ENCODE peak calls at places on chromosomes 2 and 18, in nine cellular contexts. Z is colonic mucosa, H is lower lobe of right lung, S is Peyer's patch, N is left ventricle myocardium inferior, W is tibial artery, X is RWPE1, D is iPS DF 6.9, M is mesenchymal stem cell. Q is an unnamed sample.

GRCh38 chr2:201149064-201149820 is 33.3 kb downstream of the CFLAR start:
- DNase-seq in H (no peak), N (no peak), D (no peak), X (peak; percentile 80), S (no peak), M (peak; percentile 91), Z (peak; percentile 49), W (no peak), Q (no peak)

GRCh38 chr2:71276311-71277158 is 49.6 kb upstream of the PAIP2B start:
- DNase-seq in M (peak; percentile 69), S (peak; percentile 92), D (peak; percentile 88), W (peak; percentile 82), N (peak; percentile 93), H (peak; percentile 90), X (peak; percentile 95), Z (peak; percentile 91), Q (peak; percentile 15)

GRCh38 chr2:26652361-26653041 is 11.3 kb upstream of the CIB4 start:
- DNase-seq in H (no peak), X (no peak), M (peak; percentile 95), D (no peak), Z (peak; percentile 26), N (no peak), S (no peak), W (no peak), Q (peak; percentile 6)

GRCh38 chr2:4895376-4895775 is 796.8 kb upstream of the SOX11 start:
- DNase-seq in S (no peak), N (no peak), Z (no peak), M (no peak), W (no peak), D (no peak), X (no peak), H (no peak), Q (no peak)

GRCh38 chr18:49340446-49340845 is 120.0 kb downstream of the DYM start:
- DNase-seq in H (no peak), X (no peak), D (no peak), M (peak; percentile 11), W (no peak), N (no peak), S (no peak), Z (no peak), Q (no peak)

GRCh38 chr18:39751926-39752325 is 2186.3 kb upstream of the CELF4 start:
- DNase-seq in S (no peak), W (no peak), H (no peak), D (no peak), N (no peak), M (no peak), Z (no peak), X (no peak), Q (no peak)

GRCh38 chr2:10547011-10547410 is 98.9 kb upstream of the ODC1 start:
- DNase-seq in H (no peak), Z (no peak), X (peak; percentile 26), W (no peak), D (no peak), S (no peak), M (no peak), N (no peak), Q (no peak)

GRCh38 chr2:66437601-66438497 is 2.9 kb downstream of the MEIS1 start:
- DNase-seq in Z (no peak), N (peak; percentile 33), H (no peak), X (peak; percentile 32), W (no peak), M (peak; percentile 58), D (no peak), S (peak; percentile 47), Q (no peak)

GRCh38 chr2:239006886-239007285 is 159.0 kb downstream of the TWIST2 start:
- DNase-seq in Z (no peak), X (peak; percentile 77), W (no peak), M (no peak), H (no peak), D (no peak), N (no peak), S (no peak), Q (no peak)

DNA sequence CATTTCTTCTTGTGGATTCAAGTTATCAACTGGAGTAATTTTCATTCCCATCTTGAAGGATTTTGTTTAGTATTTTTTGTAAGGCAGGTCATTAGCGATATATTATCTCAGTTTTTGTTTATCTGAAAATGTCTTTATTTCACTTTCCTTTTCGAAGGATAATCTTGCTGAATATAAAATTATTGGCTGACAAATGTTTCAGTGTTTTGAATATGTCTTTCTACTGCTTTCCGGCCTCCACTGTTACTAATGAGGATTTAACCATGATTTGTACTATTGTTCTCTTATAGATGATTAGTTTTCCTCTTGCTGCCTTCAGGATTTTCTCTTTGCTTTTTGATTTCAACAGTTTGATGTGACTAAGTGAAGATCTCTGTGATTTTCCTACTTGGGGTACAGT is 58.3 kb upstream of the ZNF396 start:
- DNase-seq in W (no peak), N (no peak), S (no peak), M (no peak), D (no peak), H (no peak), X (no peak), Z (no peak), Q (no peak)
- H3K27ac ChIP-seq in W (no peak overlapping the region), N (no peak overlapping the region), S (no peak overlapping the region), M (no peak overlapping the region), D (no peak overlapping the region), H (no peak overlapping the region), X (no peak overlapping the region), Z (no peak overlapping the region), Q (no peak overlapping the region)

GRCh38 chr2:222572264-222572721 is 83.6 kb downstream of the FARSB start:
- DNase-seq in W (no peak), N (no peak), S (no peak), H (no peak), X (no peak), M (no peak), D (no peak), Z (no peak), Q (no peak)
- H3K27ac ChIP-seq in W (no peak overlapping the region), N (peak overlapping the region; percentile 81), S (peak overlapping the region; percentile 32), H (no peak overlapping the region), X (no peak overlapping the region), M (peak overlapping the region; percentile 51), D (no peak overlapping the region), Z (no peak overlapping the region), Q (peak overlapping the region; percentile 73)

GRCh38 chr2:1709970-1710560 is 34.2 kb downstream of the PXDN start:
- DNase-seq in M (no peak), D (no peak), N (no peak), W (no peak), S (no peak), H (no peak), Z (no peak), X (no peak), Q (no peak)
- H3K27ac ChIP-seq in M (no peak overlapping the region), D (no peak overlapping the region), N (no peak overlapping the region), W (no peak overlapping the region), S (no peak overlapping the region), H (no peak overlapping the region), Z (no peak overlapping the region), X (peak overlapping the region; percentile 100), Q (no peak overlapping the region)

GRCh38 chr2:3236300-3236699 is 141.3 kb downstream of the EIPR1 start:
- DNase-seq in W (no peak), M (no peak), D (no peak), H (no peak), Z (no peak), X (no peak), N (no peak), S (no peak), Q (no peak)
- H3K27ac ChIP-seq in W (no peak overlapping the region), M (no peak overlapping the region), D (no peak overlapping the region), H (no peak overlapping the region), Z (no peak overlapping the region), X (no peak overlapping the region), N (no peak overlapping the region), S (no peak overlapping the region), Q (no peak overlapping the region)

DNA sequence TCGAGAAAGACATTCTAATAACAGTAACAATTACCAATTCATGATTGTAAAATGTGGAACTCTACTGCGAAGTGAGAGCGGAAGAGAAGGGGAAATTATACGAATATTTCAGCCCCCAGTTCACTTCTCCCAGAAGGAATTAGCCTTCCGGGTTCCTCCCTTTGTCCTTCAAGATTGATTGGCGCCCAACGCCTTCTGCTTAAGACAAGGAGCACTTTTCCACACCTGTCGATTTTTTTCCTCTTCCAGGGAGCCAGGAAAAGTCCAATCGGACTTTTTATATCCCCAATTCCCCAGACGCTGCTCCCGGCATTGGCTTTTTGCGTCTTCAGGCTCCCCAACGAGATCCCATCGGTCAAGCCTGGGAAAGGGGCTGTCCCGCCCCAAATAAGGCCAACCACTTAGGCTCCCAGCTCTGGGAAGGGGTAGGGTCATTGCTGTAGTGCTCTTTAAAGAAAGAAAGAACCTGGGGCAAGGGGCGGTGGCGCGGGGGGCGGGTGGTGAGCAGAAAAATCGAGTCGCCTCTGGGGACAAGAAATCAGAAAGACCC is 1.5 kb downstream of the DSC2 start:
- DNase-seq in Z (peak; percentile 68), X (no peak), W (no peak), H (no peak), N (no peak), D (peak; percentile 31), M (peak; percentile 18), S (peak; percentile 62), Q (no peak)
- H3K27ac ChIP-seq in Z (peak overlapping the region; percentile 94), X (peak overlapping the region; percentile 80), W (peak overlapping the region; percentile 21), H (peak overlapping the region; percentile 90), N (peak overlapping the region; percentile 92), D (no peak overlapping the region), M (peak overlapping the region; percentile 59), S (peak overlapping the region; percentile 95), Q (no peak overlapping the region)

GRCh38 chr2:174612960-174613359 is 15.4 kb upstream of the WIPF1 start:
- DNase-seq in S (no peak), D (no peak), N (no peak), Z (no peak), M (no peak), H (no peak), W (no peak), X (no peak), Q (no peak)
- H3K27ac ChIP-seq in S (no peak overlapping the region), D (no peak overlapping the region), N (no peak overlapping the region), Z (no peak overlapping the region), M (no peak overlapping the region), H (no peak overlapping the region), W (peak overlapping the region; percentile 80), X (no peak overlapping the region), Q (no peak overlapping the region)